ENCODE peak calls at places on chromosome 2, in six cellular contexts. Y, K, U, Z, J and N are unnamed samples.

GRCh38 chr2:20241973-20242726 is 17.2 kb upstream of the SDC1 start:
- DNase-seq in Z (no peak), U (no peak), Y (peak), J (no peak), K (no peak), N (no peak)

GRCh38 chr2:14199040-14199439 is 433.5 kb upstream of the LRATD1 start:
- DNase-seq in Y (no peak), Z (no peak), J (no peak), K (no peak), U (no peak), N (no peak)

GRCh38 chr2:2014251-2014761 is 270.0 kb upstream of the PXDN start:
- DNase-seq in J (no peak), Y (peak), U (peak), K (no peak), Z (no peak), N (no peak)

GRCh38 chr2:1635826-1636225 is 108.5 kb downstream of the PXDN start:
- DNase-seq in J (no peak), Z (no peak), U (no peak), K (no peak), Y (no peak), N (no peak)

GRCh38 chr2:10392951-10393647 is 55.0 kb downstream of the ODC1 start:
- DNase-seq in U (no peak), Y (peak), K (no peak), Z (no peak), J (no peak), N (no peak)

GRCh38 chr2:20675701-20676352 is 8.9 kb downstream of the GDF7 start:
- DNase-seq in K (no peak), U (no peak), Z (no peak), Y (no peak), J (no peak), N (no peak)

GRCh38 chr2:19900536-19901200 is 1.1 kb downstream of the TTC32 start:
- DNase-seq in Y (peak), J (no peak), U (no peak), K (peak), Z (peak), N (no peak)

GRCh38 chr2:238169021-238169707 is 10.4 kb downstream of the ERFE start:
- DNase-seq in J (peak), U (peak), Y (peak), K (peak), Z (peak), N (peak)

GRCh38 chr2:231621051-231621879 is 28.6 kb downstream of the TEX44 start:
- DNase-seq in U (no peak), K (no peak), Y (no peak), J (peak), Z (no peak), N (no peak)

GRCh38 chr2:240139666-240140393 is 628 bp downstream of the OTOS start:
- DNase-seq in U (no peak), Z (no peak), Y (no peak), K (no peak), J (no peak), N (no peak)

GRCh38 chr2:202278944-202279343 is 13.4 kb downstream of the NOP58 start:
- DNase-seq in Z (peak), Y (peak), K (no peak), J (no peak), U (peak), N (peak)

GRCh38 chr2:100813527-100813926 is 6.4 kb upstream of the NPAS2 start:
- DNase-seq in J (no peak), K (no peak), Z (peak), U (peak), Y (no peak), N (no peak)

GRCh38 chr2:178324072-178324471 is 126.9 kb downstream of the PRKRA start:
- DNase-seq in J (no peak), K (peak), Z (no peak), U (no peak), Y (no peak), N (no peak)

GRCh38 chr2:191746306-191746705 is 68.4 kb downstream of the NABP1 start:
- DNase-seq in K (no peak), Y (no peak), U (peak), J (no peak), Z (no peak), N (peak)

GRCh38 chr2:59301466-59302402 is 1060.6 kb upstream of the FANCL start:
- DNase-seq in K (peak), Y (peak), U (peak), Z (peak), J (peak), N (peak)

GRCh38 chr2:59680863-59681262 is 872.6 kb downstream of the BCL11A start:
- DNase-seq in U (no peak), Y (no peak), Z (no peak), K (no peak), J (no peak), N (no peak)

GRCh38 chr2:26164231-26164630 is 8.7 kb upstream of the GAREM2 start:
- DNase-seq in K (no peak), Y (no peak), Z (no peak), U (no peak), J (no peak), N (no peak)

GRCh38 chr2:26162963-26163362 is 9.9 kb upstream of the GAREM2 start:
- DNase-seq in U (no peak), K (no peak), Z (no peak), Y (no peak), J (no peak), N (no peak)

GRCh38 chr2:26164641-26165211 is 8.2 kb upstream of the GAREM2 start:
- DNase-seq in U (no peak), Y (no peak), K (no peak), Z (no peak), J (no peak), N (no peak)

GRCh38 chr2:26168785-26169184 is 4.1 kb upstream of the GAREM2 start:
- DNase-seq in Y (no peak), K (no peak), J (no peak), Z (no peak), U (no peak), N (no peak)

DNA sequence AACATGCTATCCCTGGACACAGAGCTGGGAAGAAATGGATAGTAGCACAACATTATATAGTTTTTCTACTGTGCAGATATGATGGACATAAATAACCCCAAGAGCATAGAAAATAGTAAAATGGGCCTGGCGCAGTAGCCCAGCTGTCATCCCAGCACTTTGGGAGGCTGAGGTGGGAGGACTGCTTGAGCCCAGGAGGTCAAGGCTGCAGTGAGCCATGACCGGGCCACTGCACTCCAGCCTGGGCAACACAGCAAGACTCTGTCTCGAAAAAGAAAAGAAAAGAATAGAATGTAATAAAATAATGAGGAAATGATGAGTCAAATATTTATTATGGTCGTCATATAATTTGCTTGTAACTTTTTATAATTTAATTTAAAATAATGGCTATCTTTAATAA is 7.5 kb upstream of the GAREM2 start:
- DNase-seq in Z (no peak), K (no peak), U (no peak), J (no peak), Y (no peak), N (no peak)
- TF ChIP-seq CTCF in Z (no peak), K (no peak), U (no peak), J (no peak), Y (no peak), N (no peak)

GRCh38 chr2:42184346-42184745 is 15.2 kb downstream of the EML4 start:
- DNase-seq in Y (no peak), K (no peak), J (no peak), U (no peak), Z (no peak), N (no peak)

GRCh38 chr2:42183775-42184174 is 14.6 kb downstream of the EML4 start:
- DNase-seq in Y (no peak), Z (no peak), U (no peak), J (no peak), K (no peak), N (no peak)

GRCh38 chr2:42186945-42187632 is 17.9 kb downstream of the EML4 start:
- DNase-seq in J (no peak), U (no peak), Y (no peak), Z (no peak), K (no peak), N (no peak)

GRCh38 chr2:42186378-42186777 is 17.2 kb downstream of the EML4 start:
- DNase-seq in K (no peak), J (no peak), U (no peak), Z (no peak), Y (no peak), N (no peak)

GRCh38 chr2:42185200-42185921 is 16.2 kb downstream of the EML4 start:
- DNase-seq in J (no peak), Y (no peak), K (no peak), Z (no peak), U (no peak), N (no peak)
- TF ChIP-seq CTCF in J (no peak), Y (no peak), K (no peak), Z (no peak), U (no peak), N (no peak)

DNA sequence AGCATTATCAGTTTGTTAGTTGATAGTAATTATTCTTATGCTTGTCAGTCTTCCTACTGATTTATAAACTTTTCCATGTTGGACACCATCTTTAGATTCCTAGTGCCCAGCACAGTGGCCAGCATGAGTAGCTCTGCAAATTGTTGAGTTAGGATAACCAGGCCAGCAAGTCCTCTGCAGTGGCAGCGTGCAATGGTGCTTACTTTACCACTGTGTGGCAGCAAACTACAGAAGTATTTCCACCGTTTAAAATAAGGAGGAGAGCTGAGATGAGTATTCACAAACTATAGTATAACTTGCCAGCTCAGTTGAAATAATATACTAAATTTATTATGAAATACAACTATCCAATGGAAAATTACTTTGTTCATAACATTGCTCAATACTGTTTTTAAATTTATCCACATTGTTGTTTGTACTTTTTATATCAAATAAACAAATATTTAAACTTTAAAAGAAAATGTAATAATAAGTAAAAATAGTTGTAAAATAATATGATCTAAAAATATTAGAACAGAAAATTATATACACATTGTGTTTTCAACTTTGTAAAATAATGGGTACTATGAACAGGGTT is 9.3 kb upstream of the THADA start:
- DNase-seq in Z (peak), Y (peak), K (peak), J (no peak), U (peak), N (peak)
- TF ChIP-seq CTCF in Z (peak), Y (peak), K (peak), J (no peak), U (peak), N (peak)

GRCh38 chr2:214960677-214961076 is 151.2 kb upstream of the BARD1 start:
- DNase-seq in U (peak), K (no peak), J (no peak), Z (no peak), Y (no peak), N (no peak)
- TF ChIP-seq CTCF in U (peak), K (no peak), J (no peak), Z (peak), Y (peak), N (no peak)